ENCODE peak calls at places on chromosomes 6 and 20, in seven cellular contexts. K is NCI-H1105; I is MCF 10A; F is T-helper 2 cell; C is neural crest cell; Y is stimulated activated CD4-positive, alpha-beta T cell treated with anti-CD3 and anti-CD28 coated beads, Interleukin-1b, Interleukin-23, amount 100 ng/mL, for 24 hours; V is CD8-positive, alpha-beta T cell. U is an unnamed sample.
A peak's percentile ranks its signal among the peaks of the same experiment; 100 is the strongest.

GRCh38 chr6:143232849-143233248 is 172.2 kb downstream of the AIG1 start:
- DNase-seq in K (peak; percentile 2), I (peak; percentile 70), F (no peak), C (peak; percentile 14), Y (no peak), V (no peak), U (no peak)

GRCh38 chr6:138988469-138988834 is 399 bp upstream of the REPS1 start:
- DNase-seq in K (no peak), I (no peak), F (no peak), C (no peak), Y (no peak), V (no peak), U (no peak)

GRCh38 chr6:56484669-56485068 is 158.0 kb downstream of the DST start:
- DNase-seq in K (no peak), I (no peak), F (no peak), C (no peak), Y (no peak), V (no peak), U (no peak)

GRCh38 chr6:2713473-2714358 is 37.0 kb downstream of the MYLK4 start:
- DNase-seq in K (no peak), I (no peak), F (no peak), C (no peak), Y (no peak), V (no peak), U (no peak)

GRCh38 chr6:77650098-77650663 is 2.7 kb upstream of the MEI4 start:
- DNase-seq in K (peak; percentile 48), I (no peak), F (no peak), C (peak; percentile 53), Y (no peak), V (no peak), U (no peak)

GRCh38 chr6:19024737-19025136 is 637.6 kb downstream of the RNF144B start:
- DNase-seq in K (peak; percentile 49), I (peak; percentile 66), F (no peak), C (peak; percentile 28), Y (no peak), V (no peak), U (no peak)

GRCh38 chr20:33172781-33173180 is 4.8 kb downstream of the BPIFA2 start:
- DNase-seq in K (peak; percentile 52), I (no peak), F (no peak), C (no peak), Y (no peak), V (no peak), U (no peak)

GRCh38 chr20:11894072-11894471 is 23.6 kb upstream of the BTBD3 start:
- DNase-seq in K (no peak), I (peak; percentile 27), F (no peak), C (no peak), Y (no peak), V (no peak), U (no peak)

GRCh38 chr6:80003841-80004198 is 629 bp upstream of the TTK start:
- DNase-seq in K (peak; percentile 57), I (peak; percentile 5), F (no peak), C (no peak), Y (no peak), V (peak; percentile 63), U (no peak)